ENCODE peak calls at places on chromosomes 4 and X, in nine cellular contexts. One of them, this sample, is unnamed.

GRCh38 chr4:147596976-147597375 is 20.2 kb upstream of the TMEM184C start:
- DNase-seq in Ammon's horn: no peak
- DNase-seq in caudate nucleus: no peak
- DNase-seq in suprapubic skin: no peak
- DNase-seq in NCI-H1092 treated with DMSO at 0.1 percent for 48 hours: no peak
- DNase-seq in HFFc6: peak
- DNase-seq in colonic mucosa: no peak
- DNase-seq in fibroblast of mammary gland: peak
- DNase-seq in substantia nigra: no peak
- DNase-seq in this sample: no peak

GRCh38 chrX:20101927-20102581 is 14.7 kb downstream of the MAP7D2 start:
- DNase-seq in Ammon's horn: no peak
- DNase-seq in caudate nucleus: no peak
- DNase-seq in suprapubic skin: no peak
- DNase-seq in NCI-H1092 treated with DMSO at 0.1 percent for 48 hours: no peak
- DNase-seq in HFFc6: no peak
- DNase-seq in colonic mucosa: no peak
- DNase-seq in fibroblast of mammary gland: no peak
- DNase-seq in substantia nigra: no peak
- DNase-seq in this sample: no peak

GRCh38 chr4:119897260-119897659 is 169.4 kb downstream of the MAD2L1 start:
- DNase-seq in Ammon's horn: no peak
- DNase-seq in caudate nucleus: no peak
- DNase-seq in suprapubic skin: no peak
- DNase-seq in NCI-H1092 treated with DMSO at 0.1 percent for 48 hours: peak
- DNase-seq in HFFc6: no peak
- DNase-seq in colonic mucosa: no peak
- DNase-seq in fibroblast of mammary gland: no peak
- DNase-seq in substantia nigra: no peak
- DNase-seq in this sample: peak

GRCh38 chrX:46991664-46992063 is 79.4 kb downstream of the JADE3 start:
- DNase-seq in Ammon's horn: no peak
- DNase-seq in caudate nucleus: no peak
- DNase-seq in suprapubic skin: no peak
- DNase-seq in NCI-H1092 treated with DMSO at 0.1 percent for 48 hours: no peak
- DNase-seq in HFFc6: no peak
- DNase-seq in colonic mucosa: no peak
- DNase-seq in fibroblast of mammary gland: no peak
- DNase-seq in substantia nigra: no peak
- DNase-seq in this sample: no peak

GRCh38 chr4:176981074-176981473 is 188.4 kb upstream of the VEGFC start:
- DNase-seq in Ammon's horn: no peak
- DNase-seq in caudate nucleus: no peak
- DNase-seq in suprapubic skin: no peak
- DNase-seq in NCI-H1092 treated with DMSO at 0.1 percent for 48 hours: no peak
- DNase-seq in HFFc6: no peak
- DNase-seq in colonic mucosa: no peak
- DNase-seq in fibroblast of mammary gland: peak
- DNase-seq in substantia nigra: no peak
- DNase-seq in this sample: no peak

GRCh38 chr4:48329976-48330375 is 11.4 kb upstream of the SLAIN2 start:
- DNase-seq in Ammon's horn: no peak
- DNase-seq in caudate nucleus: no peak
- DNase-seq in suprapubic skin: no peak
- DNase-seq in NCI-H1092 treated with DMSO at 0.1 percent for 48 hours: no peak
- DNase-seq in HFFc6: peak
- DNase-seq in colonic mucosa: no peak
- DNase-seq in fibroblast of mammary gland: peak
- DNase-seq in substantia nigra: no peak
- DNase-seq in this sample: no peak

GRCh38 chrX:40109288-40110008 is 11.7 kb upstream of the BCOR start:
- DNase-seq in Ammon's horn: no peak
- DNase-seq in caudate nucleus: no peak
- DNase-seq in suprapubic skin: no peak
- DNase-seq in NCI-H1092 treated with DMSO at 0.1 percent for 48 hours: peak
- DNase-seq in HFFc6: no peak
- DNase-seq in colonic mucosa: peak
- DNase-seq in fibroblast of mammary gland: peak
- DNase-seq in substantia nigra: no peak
- DNase-seq in this sample: no peak

GRCh38 chrX:97616883-97617510 is 733.3 kb downstream of the RPA4 start:
- DNase-seq in Ammon's horn: no peak
- DNase-seq in caudate nucleus: no peak
- DNase-seq in suprapubic skin: no peak
- DNase-seq in NCI-H1092 treated with DMSO at 0.1 percent for 48 hours: no peak
- DNase-seq in HFFc6: peak
- DNase-seq in colonic mucosa: no peak
- DNase-seq in fibroblast of mammary gland: peak
- DNase-seq in substantia nigra: no peak
- DNase-seq in this sample: no peak

GRCh38 chr4:40909363-40909876 is 159.7 kb downstream of the NSUN7 start:
- DNase-seq in Ammon's horn: no peak
- DNase-seq in caudate nucleus: no peak
- DNase-seq in suprapubic skin: no peak
- DNase-seq in NCI-H1092 treated with DMSO at 0.1 percent for 48 hours: peak
- DNase-seq in HFFc6: peak
- DNase-seq in colonic mucosa: no peak
- DNase-seq in fibroblast of mammary gland: peak
- DNase-seq in substantia nigra: no peak
- DNase-seq in this sample: no peak

GRCh38 chrX:22081475-22082092 is 49.5 kb downstream of the PHEX start:
- DNase-seq in Ammon's horn: no peak
- DNase-seq in caudate nucleus: no peak
- DNase-seq in suprapubic skin: no peak
- DNase-seq in NCI-H1092 treated with DMSO at 0.1 percent for 48 hours: no peak
- DNase-seq in HFFc6: peak
- DNase-seq in colonic mucosa: peak
- DNase-seq in fibroblast of mammary gland: peak
- DNase-seq in substantia nigra: no peak
- DNase-seq in this sample: peak